ENCODE peak calls at places on chromosomes 4 and X, in four cellular contexts. H is SK-N-SH, P is A549, Y is GM12878. F is an unnamed sample.

GRCh38 chr4:8703401-8703696 is 110.8 kb downstream of the CPZ start:
- DNase-seq in H (no peak), P (no peak), Y (no peak), F (no peak)

GRCh38 chr4:150115851-150116250 is 37.6 kb downstream of the DCLK2 start:
- DNase-seq in H (no peak), P (no peak), Y (no peak), F (no peak)

GRCh38 chr4:33886356-33886755 is 2358.0 kb downstream of the ARAP2 start:
- DNase-seq in H (no peak), P (no peak), Y (no peak), F (no peak)

GRCh38 chr4:53905935-53906377 is 158.4 kb downstream of the CHIC2 start:
- DNase-seq in H (peak; percentile 41), P (no peak), Y (peak; percentile 7), F (peak; percentile 36)

GRCh38 chrX:120664081-120664480 is 34.2 kb upstream of the C1GALT1C1 start:
- DNase-seq in H (no peak), P (no peak), Y (no peak), F (peak; percentile 7)

GRCh38 chrX:97898798-97899197 is 1015.1 kb downstream of the RPA4 start:
- DNase-seq in H (no peak), P (no peak), Y (no peak), F (no peak)

GRCh38 chrX:9902651-9903050 is 64.5 kb upstream of the CLDN34 start:
- DNase-seq in H (no peak), P (no peak), Y (no peak), F (no peak)

GRCh38 chr4:184251680-184252000 is 34.0 kb upstream of the ENPP6 start:
- DNase-seq in H (no peak), P (no peak), Y (no peak), F (no peak)

GRCh38 chr4:186204103-186204559 is 12.8 kb downstream of the CYP4V2 start:
- DNase-seq in H (peak; percentile 61), P (no peak), Y (no peak), F (no peak)

GRCh38 chr4:93183589-93183988 is 645.0 kb upstream of the ATOH1 start:
- DNase-seq in H (no peak), P (no peak), Y (no peak), F (no peak)

GRCh38 chr4:189185810-189186432 is 754.8 kb upstream of the FRG1 start:
- DNase-seq in H (no peak), P (no peak), Y (no peak), F (no peak)

GRCh38 chrX:12961191-12961718 is 13.7 kb upstream of the TMSB4X start:
- DNase-seq in H (no peak), P (no peak), Y (no peak), F (no peak)

GRCh38 chrX:113059714-113060113 is 219.1 kb upstream of the AMOT start:
- DNase-seq in H (no peak), P (no peak), Y (no peak), F (no peak)

GRCh38 chr4:27702710-27703431 is 842.2 kb downstream of the STIM2 start:
- DNase-seq in H (peak; percentile 3), P (no peak), Y (no peak), F (peak; percentile 6)

GRCh38 chrX:13579696-13580095 is 10.3 kb downstream of the EGFL6 start:
- DNase-seq in H (no peak), P (no peak), Y (no peak), F (no peak)

GRCh38 chrX:120824021-120824420 is 51.6 kb downstream of the CT47B1 start:
- DNase-seq in H (no peak), P (no peak), Y (no peak), F (no peak)

GRCh38 chr4:13907255-13907751 is 279.8 kb upstream of the BOD1L1 start:
- DNase-seq in H (no peak), P (peak; percentile 80), Y (no peak), F (peak; percentile 47)

GRCh38 chr4:169682360-169683047 is 62.1 kb downstream of the CLCN3 start:
- DNase-seq in H (no peak), P (no peak), Y (no peak), F (no peak)

GRCh38 chrX:44962944-44963343 is 90.0 kb downstream of the KDM6A start:
- DNase-seq in H (no peak), P (no peak), Y (no peak), F (no peak)

GRCh38 chr4:36269116-36269515 is 12.3 kb upstream of the DTHD1 start:
- DNase-seq in H (no peak), P (no peak), Y (no peak), F (no peak)

GRCh38 chr4:119646347-119647071 is 17.9 kb upstream of the PDE5A start:
- DNase-seq in H (no peak), P (no peak), Y (no peak), F (no peak)

GRCh38 chrX:150856785-150857184 is 41.7 kb downstream of the CD99L2 start:
- DNase-seq in H (no peak), P (no peak), Y (no peak), F (no peak)

GRCh38 chrX:150849996-150850720 is 48.3 kb downstream of the CD99L2 start:
- DNase-seq in H (no peak), P (no peak), Y (no peak), F (no peak)

GRCh38 chrX:150857453-150857852 is 41.0 kb downstream of the CD99L2 start:
- DNase-seq in H (no peak), P (no peak), Y (no peak), F (no peak)

GRCh38 chrX:150856101-150856500 is 42.4 kb downstream of the CD99L2 start:
- DNase-seq in H (no peak), P (no peak), Y (no peak), F (no peak)

DNA sequence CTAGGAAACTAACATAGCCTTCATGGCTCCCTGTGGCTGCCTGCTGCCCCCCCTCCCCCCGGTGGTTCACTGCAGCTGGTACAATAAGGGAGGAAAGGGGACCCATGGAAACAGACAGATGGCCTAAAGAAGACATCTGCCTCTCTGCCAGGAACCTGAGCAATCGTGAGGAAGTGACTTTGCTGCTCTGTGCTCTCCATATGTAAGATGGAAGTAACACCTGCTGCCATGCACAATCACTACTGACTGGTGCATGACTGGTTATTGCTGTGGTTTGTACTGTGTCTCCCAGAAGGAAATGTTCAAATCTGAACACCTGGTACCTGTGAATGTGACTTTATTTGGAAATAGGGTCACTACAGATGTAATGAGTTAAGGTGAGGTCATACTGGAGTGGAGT is 43.6 kb downstream of the CD99L2 start:
- DNase-seq in H (no peak), P (no peak), Y (no peak), F (no peak)
- TF ChIP-seq PBX3 in H (no peak), P (no peak), Y (no peak), F (no peak)

DNA sequence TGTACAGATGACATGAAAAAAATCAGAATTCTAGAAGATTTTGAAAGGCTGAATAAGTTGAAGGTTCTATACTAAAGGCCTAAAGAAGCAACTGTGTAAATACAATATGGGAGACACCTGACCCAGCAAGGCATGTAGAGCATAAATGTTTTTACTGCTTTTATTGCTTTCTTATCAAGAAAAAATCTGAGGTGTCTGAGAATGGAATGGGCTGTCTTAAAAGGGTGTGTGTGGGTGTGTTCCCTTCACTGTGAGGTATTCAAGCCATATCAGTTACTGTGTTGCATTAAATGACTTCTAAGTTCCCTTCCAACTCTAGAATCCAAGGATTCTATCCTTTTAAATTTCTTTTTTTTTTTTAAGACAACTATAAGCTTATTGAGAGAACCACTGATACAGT is 15.8 kb downstream of the ATP8A1 start:
- DNase-seq in H (no peak), P (no peak), Y (no peak), F (no peak)
- TF ChIP-seq RFX5 in H (no peak), P (no peak), Y (no peak), F (no peak)

DNA sequence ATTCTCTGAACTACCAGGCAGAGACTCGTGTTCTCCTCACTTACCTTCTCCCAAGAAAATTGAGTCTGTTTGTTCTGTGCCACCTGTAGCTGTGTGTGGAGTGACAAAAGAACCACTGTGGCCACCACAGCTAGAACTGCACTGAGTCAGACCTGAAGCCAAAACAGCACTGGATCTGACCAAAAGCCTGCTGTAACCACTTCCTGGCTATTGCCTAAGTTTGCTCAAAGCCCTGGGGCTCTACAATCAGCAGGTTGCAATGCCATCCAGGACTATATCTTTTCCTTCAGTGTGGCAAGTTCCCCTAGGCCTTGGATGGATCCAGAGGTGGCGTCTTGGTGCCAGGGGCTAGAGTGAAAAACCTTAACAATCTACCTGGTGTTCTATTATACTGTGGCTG is 449.1 kb downstream of the FAM133A start:
- DNase-seq in H (no peak), P (no peak), Y (no peak), F (no peak)
- TF ChIP-seq PBX3 in H (no peak), P (no peak), Y (no peak), F (no peak)

DNA sequence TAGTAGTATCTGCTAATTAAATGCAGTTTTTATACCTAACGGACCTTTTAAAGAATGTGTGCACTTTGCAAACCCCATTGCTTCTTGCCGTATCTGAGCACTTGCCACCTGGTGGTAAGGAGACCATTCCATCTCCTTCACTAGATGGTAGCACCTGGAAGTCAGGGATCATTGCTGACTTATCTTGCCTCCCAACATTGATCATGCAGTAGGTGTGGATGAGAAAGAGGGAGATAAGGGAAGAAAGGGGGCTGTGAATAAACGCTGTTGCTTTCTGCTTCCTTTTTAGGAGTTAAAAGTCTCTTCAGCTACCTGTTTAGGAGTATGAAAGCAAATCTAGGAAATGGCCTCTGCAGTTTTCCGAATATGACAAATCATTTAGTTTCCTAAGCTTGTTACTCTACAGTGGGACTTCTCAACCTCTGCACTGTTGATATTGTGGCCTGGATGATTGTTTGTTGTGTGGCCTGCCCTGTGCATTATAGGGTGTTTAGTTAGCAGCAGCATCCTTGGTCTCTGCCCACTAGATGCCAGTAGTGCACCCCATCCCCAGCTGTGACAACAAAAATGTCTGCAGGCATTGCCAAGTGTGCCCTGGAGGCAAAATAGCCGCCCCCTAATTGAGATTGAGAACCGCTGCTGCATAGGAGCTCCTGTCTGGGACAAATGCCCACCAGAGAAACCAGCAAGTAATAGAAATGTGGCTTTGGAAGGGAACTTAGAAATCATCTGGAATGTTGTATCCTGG is 38.8 kb downstream of the GAB1 start:
- DNase-seq in H (peak; percentile 39), P (no peak), Y (no peak), F (peak; percentile 17)
- TF ChIP-seq RFX5 in H (no peak), P (no peak), Y (no peak), F (no peak)

DNA sequence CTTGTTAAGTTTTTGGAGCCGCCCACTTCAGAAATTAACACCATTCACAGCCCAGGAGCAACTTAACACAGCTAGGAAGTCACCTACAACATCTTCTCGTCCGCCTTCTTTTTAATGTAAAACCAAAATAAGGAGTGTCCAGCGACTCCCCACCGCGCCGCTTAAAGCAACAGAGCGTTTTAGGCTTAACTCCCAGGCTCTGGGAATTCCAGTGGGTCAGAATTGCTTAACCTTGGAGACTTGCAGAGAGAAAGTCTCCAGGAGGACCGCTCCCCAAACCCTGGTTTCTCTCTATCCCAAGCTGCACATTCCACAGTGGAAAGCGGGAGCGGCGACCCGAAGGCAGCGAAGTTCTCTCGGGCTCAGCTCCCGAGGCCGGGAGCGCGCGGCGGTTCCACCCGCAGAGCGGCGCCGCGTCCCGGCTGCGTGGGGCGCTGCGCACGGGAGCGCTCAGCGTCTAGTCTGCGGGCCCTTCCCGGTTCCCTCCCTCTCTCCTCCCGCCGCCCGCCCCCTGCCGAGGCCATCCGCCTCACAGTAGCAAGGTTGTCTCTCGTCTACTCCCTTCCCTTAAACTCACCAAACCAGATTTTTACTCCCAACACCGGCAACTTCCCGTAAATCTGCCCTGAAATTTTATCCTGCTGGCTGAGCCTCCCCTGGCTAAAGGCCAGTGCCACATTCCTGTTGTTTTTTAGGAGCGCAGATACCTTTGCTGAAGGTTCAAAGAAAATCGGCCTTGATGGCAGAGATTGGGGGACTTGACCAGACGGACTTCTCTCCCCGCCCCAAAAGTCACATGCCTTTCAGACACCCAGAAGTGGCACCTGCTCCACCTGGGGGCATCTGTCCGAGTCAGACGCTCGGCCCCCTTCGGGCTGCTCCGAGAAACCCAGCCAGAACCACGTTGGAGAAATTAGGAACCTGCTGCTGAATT is at the start of gene RBM47:
- DNase-seq in H (peak; percentile 80), P (no peak), Y (no peak), F (no peak)
- TF ChIP-seq PBX3 in H (no peak), P (no peak), Y (no peak), F (no peak)